ENCODE peak calls at places on chromosomes 6 and 20, in five cellular contexts. H, F, U, Q and C are unnamed samples.

GRCh38 chr6:43695967-43696291 is 8.3 kb upstream of the MRPS18A start:
- DNase-seq in Q (no peak), F (no peak), U (no peak), H (no peak), C (no peak)

GRCh38 chr6:116220172-116220571 is 33.7 kb downstream of the TSPYL4 start:
- DNase-seq in Q (no peak), H (no peak), U (no peak), F (no peak), C (no peak)

GRCh38 chr6:72784581-72784980 is 162.7 kb downstream of the KCNQ5 start:
- DNase-seq in Q (no peak), F (no peak), U (no peak), H (peak; percentile 61), C (no peak)

GRCh38 chr6:42781546-42781810 is 374 bp upstream of the BICRAL start:
- DNase-seq in U (no peak), Q (peak; percentile 45), H (no peak), F (no peak), C (no peak)

GRCh38 chr6:132364675-132365074 is 36.6 kb downstream of the MOXD1 start:
- DNase-seq in U (no peak), Q (no peak), H (no peak), F (no peak), C (no peak)

GRCh38 chr6:219641-220198 is 72.6 kb upstream of the DUSP22 start:
- DNase-seq in H (no peak), U (no peak), F (peak; percentile 93), Q (no peak), C (no peak)

GRCh38 chr6:95091823-95092436 is 485.4 kb upstream of the MANEA start:
- DNase-seq in U (no peak), H (peak; percentile 20), F (no peak), Q (peak; percentile 18), C (no peak)

GRCh38 chr6:30722280-30723112 is 2.3 kb downstream of the TUBB start:
- DNase-seq in F (peak; percentile 77), H (no peak), Q (peak; percentile 64), U (peak; percentile 64), C (no peak)

GRCh38 chr6:43221046-43221773 is 8.1 kb downstream of the DNPH1 start:
- DNase-seq in U (no peak), Q (no peak), F (no peak), H (no peak), C (peak; percentile 30)

GRCh38 chr6:137581019-137581707 is 87.0 kb upstream of the OLIG3 start:
- DNase-seq in Q (peak; percentile 19), F (no peak), H (no peak), U (no peak), C (no peak)

GRCh38 chr6:82773061-82773717 is 292.5 kb downstream of the UBE3D start:
- DNase-seq in H (no peak), F (no peak), Q (no peak), U (no peak), C (no peak)

GRCh38 chr6:148846778-148847761 is 100.2 kb downstream of the UST start:
- DNase-seq in Q (no peak), H (no peak), F (no peak), U (no peak), C (no peak)

GRCh38 chr6:56863366-56863765 is 91.5 kb upstream of the BEND6 start:
- DNase-seq in H (no peak), F (no peak), U (no peak), Q (no peak), C (no peak)

GRCh38 chr6:30500421-30501069 is 11.2 kb downstream of the HLA-E start:
- DNase-seq in F (no peak), Q (no peak), H (no peak), U (no peak), C (no peak)

GRCh38 chr6:46050845-46051405 is 35.3 kb upstream of the CLIC5 start:
- DNase-seq in F (no peak), U (no peak), Q (no peak), H (no peak), C (no peak)
- TF ChIP-seq CTCF in F (no peak), U (no peak), Q (no peak), H (no peak), C (no peak)

GRCh38 chr6:150664091-150664490 is 64.4 kb downstream of the PLEKHG1 start:
- DNase-seq in H (no peak), U (no peak), Q (no peak), F (no peak), C (no peak)

GRCh38 chr6:150666071-150666470 is 66.4 kb downstream of the PLEKHG1 start:
- DNase-seq in F (no peak), Q (no peak), U (no peak), H (peak; percentile 68), C (no peak)

GRCh38 chr6:150668882-150669476 is 69.3 kb downstream of the PLEKHG1 start:
- DNase-seq in F (no peak), U (no peak), Q (no peak), H (no peak), C (no peak)

GRCh38 chr6:150670311-150670710 is 70.6 kb downstream of the PLEKHG1 start:
- DNase-seq in Q (no peak), U (no peak), F (no peak), H (no peak), C (no peak)

GRCh38 chr6:150667977-150668716 is 68.5 kb downstream of the PLEKHG1 start:
- DNase-seq in F (no peak), U (peak; percentile 73), H (peak; percentile 94), Q (no peak), C (no peak)
- TF ChIP-seq CTCF in F (no peak), U (no peak), H (peak; percentile 6), Q (no peak), C (peak; percentile 69)

DNA sequence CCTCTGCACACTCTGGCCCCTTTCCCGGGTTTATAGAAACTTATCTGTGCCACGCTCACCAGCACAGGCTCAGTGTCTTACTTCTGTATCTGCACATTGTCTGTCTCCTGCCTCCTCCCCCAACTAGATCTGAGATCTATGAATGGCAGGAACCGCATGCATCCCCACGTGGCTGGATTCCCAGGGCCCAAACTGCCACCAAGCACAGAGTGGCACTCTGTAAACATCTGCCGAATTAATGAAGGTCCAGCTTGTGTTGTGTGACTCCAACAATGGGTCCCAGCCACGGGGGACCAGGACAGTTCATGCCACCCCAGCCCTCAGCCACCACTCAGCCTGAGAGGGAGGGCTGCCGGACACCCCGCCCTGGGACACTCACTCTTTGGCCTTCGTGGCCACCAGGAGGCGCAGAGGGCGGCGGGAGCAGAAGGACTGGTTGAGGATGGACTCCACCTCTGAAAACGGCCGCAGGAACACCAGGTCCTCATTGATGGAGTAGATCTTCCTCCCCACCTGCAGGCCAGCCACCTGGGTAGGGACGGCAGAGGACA is 171.1 kb downstream of the PREX1 start:
- DNase-seq in Q (no peak), F (no peak), H (no peak), U (no peak), C (no peak)
- TF ChIP-seq CTCF in Q (no peak), F (no peak), H (no peak), U (no peak), C (peak; percentile 21)

GRCh38 chr6:24283043-24283985 is 74.5 kb downstream of the DCDC2 start:
- DNase-seq in Q (peak; percentile 74), U (peak; percentile 40), F (peak; percentile 56), H (peak; percentile 40), C (no peak)
- TF ChIP-seq CTCF in Q (peak; percentile 16), U (peak; percentile 47), F (peak; percentile 66), H (peak; percentile 71), C (peak; percentile 95)

GRCh38 chr6:3509326-3509725 is 52.5 kb upstream of the SLC22A23 start:
- DNase-seq in F (no peak), Q (no peak), U (no peak), H (no peak), C (no peak)

GRCh38 chr6:3504354-3504753 is 47.5 kb upstream of the SLC22A23 start:
- DNase-seq in U (no peak), F (no peak), H (no peak), Q (no peak), C (no peak)

GRCh38 chr6:3506751-3507388 is 50.0 kb upstream of the SLC22A23 start:
- DNase-seq in F (no peak), H (no peak), U (no peak), Q (no peak), C (no peak)

GRCh38 chr6:3504938-3505735 is 48.3 kb upstream of the SLC22A23 start:
- DNase-seq in Q (no peak), H (no peak), F (no peak), U (no peak), C (no peak)

GRCh38 chr6:3506195-3506594 is 49.3 kb upstream of the SLC22A23 start:
- DNase-seq in Q (no peak), F (no peak), U (no peak), H (no peak), C (no peak)
- TF ChIP-seq CTCF in Q (no peak), F (no peak), U (no peak), H (no peak), C (no peak)

GRCh38 chr6:40988634-40989033 is 50.4 kb downstream of the UNC5CL start:
- DNase-seq in F (no peak), H (no peak), U (no peak), Q (no peak), C (no peak)

GRCh38 chr6:40986871-40987270 is 52.1 kb downstream of the UNC5CL start:
- DNase-seq in H (no peak), F (no peak), U (no peak), Q (no peak), C (no peak)

GRCh38 chr6:40989204-40990179 is 49.5 kb downstream of the UNC5CL start:
- DNase-seq in H (no peak), Q (no peak), F (no peak), U (no peak), C (no peak)

GRCh38 chr6:40986364-40986763 is 52.7 kb downstream of the UNC5CL start:
- DNase-seq in Q (no peak), F (no peak), H (no peak), U (no peak), C (no peak)

DNA sequence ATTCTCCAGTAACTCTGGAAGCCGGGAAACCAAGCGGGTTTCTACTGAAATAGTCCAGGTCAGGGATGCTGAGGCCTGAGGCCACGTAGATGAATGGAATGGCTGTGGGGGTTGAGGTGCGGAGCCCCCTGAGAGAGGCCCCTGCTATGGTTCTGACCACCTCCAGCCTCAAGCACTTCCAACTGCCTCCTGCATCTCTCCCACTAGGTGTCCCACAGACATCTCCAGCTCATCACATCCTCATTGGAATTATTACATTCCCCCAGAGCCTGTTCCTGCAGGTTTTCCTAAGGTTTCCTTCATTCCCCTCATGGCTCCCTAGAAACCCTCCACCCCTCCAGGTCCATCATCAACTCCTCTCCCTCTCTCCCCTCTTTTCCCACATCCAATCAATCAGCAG is 48.7 kb downstream of the UNC5CL start:
- DNase-seq in F (no peak), H (no peak), Q (no peak), U (no peak), C (no peak)
- TF ChIP-seq CTCF in F (no peak), H (peak; percentile 20), Q (no peak), U (no peak), C (peak; percentile 16)

DNA sequence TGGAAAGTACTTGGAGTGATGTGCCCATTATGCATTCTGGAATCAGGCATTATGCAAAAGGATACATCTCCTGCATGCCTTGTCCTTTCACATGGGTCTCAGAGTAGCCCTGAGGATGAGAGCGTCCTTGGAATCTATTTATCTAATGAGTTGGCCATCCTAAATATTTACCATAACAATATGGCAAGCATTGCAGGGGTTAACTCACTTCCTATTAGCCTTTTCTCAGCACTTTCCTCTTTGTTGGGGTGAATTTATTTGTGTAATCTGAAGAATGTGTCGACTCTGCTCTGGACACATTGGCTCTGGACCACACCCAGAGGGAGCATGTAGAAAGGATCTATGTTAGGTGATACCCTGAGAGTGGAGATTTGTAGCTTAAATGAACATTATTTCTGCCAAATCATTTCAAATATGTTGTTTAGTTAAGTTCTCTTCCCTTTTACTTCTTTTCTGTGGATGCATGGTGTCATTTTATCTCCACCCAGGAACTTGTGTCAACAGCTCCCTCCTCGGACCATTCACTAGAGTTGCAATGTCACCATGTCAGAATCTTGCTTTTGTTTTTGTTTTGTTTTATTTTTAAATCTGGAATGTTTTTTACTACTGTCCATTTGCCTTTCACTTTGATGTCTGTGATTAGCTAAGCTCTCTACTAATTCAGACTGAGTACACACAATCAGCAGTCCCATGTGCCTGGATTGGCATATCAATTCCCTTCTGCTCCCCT is 757.0 kb upstream of the MMS22L start:
- DNase-seq in Q (no peak), F (no peak), H (no peak), U (no peak), C (no peak)
- TF ChIP-seq CTCF in Q (no peak), F (no peak), H (no peak), U (no peak), C (peak; percentile 80)